ENCODE peak calls at places on chromosomes 12 and 14, in seven cellular contexts. Q is HCT116, I is GM23338, V is HL-60, A is K562, P is SK-N-SH, Z is GM12878. S is an unnamed sample. For H3K27me3, the result is how much of the 10 kb centered on the place peaks cover.

GRCh38 chr14:90534091-90534837 is 137.4 kb downstream of the CALM1 start:
- DNase-seq in A (peak), Z (no peak), Q (no peak), I (no peak), P (no peak), V (no peak), S (no peak)

GRCh38 chr12:111767362-111768158 is 827 bp downstream of the ALDH2 start:
- DNase-seq in Z (no peak), A (no peak), Q (peak), V (no peak), I (peak), P (peak), S (no peak)

GRCh38 chr12:26936559-26937442 is 980 bp downstream of the INTS13 start:
- DNase-seq in Z (no peak), I (no peak), P (no peak), V (no peak), A (peak), Q (no peak), S (no peak)

GRCh38 chr12:32440120-32440865 is 40.9 kb downstream of the FGD4 start:
- DNase-seq in I (no peak), P (no peak), Z (no peak), A (no peak), V (no peak), Q (no peak), S (no peak)

GRCh38 chr12:14982562-14982961 is 9.7 kb downstream of the PDE6H start:
- DNase-seq in P (no peak), I (no peak), Q (no peak), V (peak), A (no peak), Z (no peak), S (no peak)

GRCh38 chr12:11877869-11878780 is 192.6 kb upstream of the BCL2L14 start:
- DNase-seq in Z (no peak), V (no peak), A (no peak), P (peak), Q (no peak), I (peak), S (no peak)

GRCh38 chr12:95943231-95943842 is at the start of gene AMDHD1:
- DNase-seq in I (peak), V (peak), Z (no peak), P (peak), Q (peak), A (no peak), S (no peak)

GRCh38 chr12:31682136-31682962 is 22.9 kb downstream of the ETFBKMT start:
- DNase-seq in V (peak), Q (peak), P (peak), Z (peak), I (peak), A (peak), S (peak)

GRCh38 chr12:25556136-25556535 is 3.1 kb upstream of the LMNTD1 start:
- DNase-seq in I (no peak), V (no peak), P (no peak), A (no peak), Z (no peak), Q (no peak), S (no peak)

GRCh38 chr12:111443086-111443485 is 37.4 kb downstream of the SH2B3 start:
- DNase-seq in V (no peak), A (no peak), P (no peak), Q (no peak), I (no peak), Z (no peak), S (no peak)

GRCh38 chr14:89957791-89958190 is 2.1 kb downstream of the TDP1 start:
- DNase-seq in P (no peak), I (no peak), Q (no peak), A (no peak), V (no peak), Z (no peak), S (no peak)

GRCh38 chr12:4256043-4256826 is 17.3 kb upstream of the CCND2 start:
- DNase-seq in Q (no peak), A (no peak), P (no peak), I (no peak), Z (no peak), V (no peak), S (no peak)

GRCh38 chr12:25045869-25046268 is 97.0 kb upstream of the BCAT1 start:
- DNase-seq in I (no peak), A (no peak), Z (no peak), V (no peak), P (no peak), Q (no peak), S (no peak)

GRCh38 chr14:50452979-50453705 is 56.5 kb upstream of the CDKL1 start:
- DNase-seq in I (no peak), A (no peak), P (no peak), V (no peak), Z (no peak), Q (no peak), S (no peak)

GRCh38 chr12:59911516-59911915 is 315.7 kb downstream of the SLC16A7 start:
- DNase-seq in V (no peak), I (no peak), Z (no peak), P (no peak), Q (no peak), A (no peak), S (no peak)

GRCh38 chr12:2959194-2959507 is at the start of gene TEAD4:
- DNase-seq in P (peak), I (peak), V (no peak), Z (no peak), Q (peak), A (peak), S (no peak)

GRCh38 chr14:23080474-23080873 is 14.5 kb downstream of the ACIN1 start:
- DNase-seq in Z (no peak), P (no peak), A (no peak), Q (no peak), I (no peak), V (no peak), S (no peak)

GRCh38 chr12:46459881-46460545 is 87.4 kb upstream of the SLC38A2 start:
- DNase-seq in V (peak), A (no peak), Q (no peak), P (no peak), Z (no peak), I (no peak), S (no peak)

DNA sequence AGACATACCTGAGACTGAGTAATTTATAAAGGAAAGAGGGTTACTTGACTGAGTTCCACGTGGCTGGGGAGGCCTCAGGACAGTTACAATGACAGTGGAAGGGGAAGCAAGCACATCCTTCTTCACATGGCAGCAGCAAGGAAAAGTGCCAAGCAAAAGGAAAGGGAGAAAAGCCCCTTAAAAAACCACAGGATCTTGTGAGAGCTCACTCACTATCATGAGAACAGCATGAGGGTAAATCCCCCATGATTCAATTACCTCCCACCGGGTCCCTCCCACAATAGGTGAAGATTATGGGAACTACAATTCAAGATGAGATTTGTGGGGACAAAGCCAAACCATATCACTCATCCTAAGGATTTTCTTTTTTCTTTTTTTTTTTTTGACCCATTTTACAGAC is 177.8 kb upstream of the EEA1 start:
- DNase-seq in Q (no peak), P (no peak), A (no peak), I (no peak), Z (no peak), V (no peak), S (no peak)
- TF ChIP-seq REST in Q (no peak), P (no peak), A (no peak), I (no peak), Z (no peak), V (no peak), S (no peak)

DNA sequence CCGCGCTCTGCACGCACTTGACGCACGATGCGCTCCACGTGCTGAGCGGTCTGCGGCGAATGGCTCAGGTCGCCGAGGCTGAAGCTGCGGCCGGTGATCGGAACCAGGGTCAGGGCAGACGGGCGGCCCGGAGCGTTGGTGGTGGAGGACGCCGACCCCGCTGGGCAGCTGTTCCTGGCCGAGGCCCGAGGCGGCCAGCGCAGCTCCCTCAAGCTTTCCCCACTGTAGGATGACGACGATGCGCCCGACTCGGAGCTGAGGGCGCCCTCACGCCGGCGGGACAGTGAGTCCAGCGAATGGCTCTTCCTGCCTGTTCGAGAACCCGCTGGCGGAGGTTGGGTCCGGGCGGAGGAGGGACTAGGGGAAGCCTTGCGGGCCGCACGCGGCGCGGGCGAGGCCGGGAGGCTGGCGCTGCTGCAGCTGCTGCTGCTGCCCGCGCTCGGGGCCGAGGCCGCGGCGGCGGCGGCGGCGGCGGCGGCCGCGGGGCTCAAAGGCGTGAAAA is 2.0 kb downstream of the CCDC177 start:
- DNase-seq in A (no peak), Z (no peak), Q (no peak), I (peak), P (no peak), V (no peak), S (no peak)
- H3K27me3 ChIP-seq in A (under half), Z (under half), Q (under half), I (half or more), P (under half), V (under half), S (under half)

DNA sequence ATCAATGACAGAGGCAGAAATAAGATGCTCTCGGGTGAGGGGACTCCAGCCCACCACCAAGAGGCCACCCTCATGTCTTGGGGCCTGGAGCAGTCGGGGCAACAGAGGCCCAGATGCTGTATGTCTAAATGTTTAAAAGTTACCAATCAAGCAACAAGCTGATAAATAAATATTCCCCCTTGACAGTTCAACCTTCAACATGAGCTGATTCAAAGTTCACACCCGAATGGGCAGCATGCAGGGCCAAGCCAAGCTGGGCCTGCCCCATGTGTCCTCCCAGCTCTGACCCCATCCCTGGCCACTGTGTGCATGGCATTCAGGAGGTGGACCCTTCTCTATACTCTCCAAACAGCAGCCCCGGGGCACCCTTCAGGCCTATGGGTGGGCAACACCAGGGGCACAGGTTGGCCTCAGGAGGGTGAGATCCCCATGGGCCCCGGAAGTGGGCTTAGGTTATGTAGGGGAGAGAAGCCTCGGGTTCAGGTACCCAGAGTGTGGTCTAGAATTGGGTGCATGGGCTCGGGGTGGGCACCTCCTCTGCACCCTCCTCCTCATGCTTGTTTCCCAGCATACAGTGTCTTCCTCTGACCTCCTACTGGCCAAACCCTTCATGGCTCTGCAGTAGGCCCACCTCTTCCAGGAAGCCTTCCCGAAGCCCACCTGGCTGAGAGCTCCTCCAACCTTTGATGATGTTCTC is 31.6 kb upstream of the BCL7A start:
- DNase-seq in Q (no peak), A (no peak), P (no peak), V (no peak), I (no peak), Z (no peak), S (no peak)
- TF ChIP-seq REST in Q (no peak), A (no peak), P (no peak), V (no peak), I (no peak), Z (no peak), S (no peak)

GRCh38 chr12:54191550-54192022 is 2.8 kb upstream of the SMUG1 start:
- DNase-seq in Q (peak), V (peak), Z (no peak), P (peak), I (peak), A (peak), S (peak)

GRCh38 chr12:54195736-54196347 is 7.1 kb upstream of the SMUG1 start:
- DNase-seq in P (peak), A (peak), V (peak), Q (no peak), Z (no peak), I (no peak), S (no peak)

GRCh38 chr12:54191126-54191525 is 2.3 kb upstream of the SMUG1 start:
- DNase-seq in A (no peak), I (no peak), Q (no peak), P (no peak), Z (no peak), V (no peak), S (no peak)

GRCh38 chr12:54195080-54195479 is 6.3 kb upstream of the SMUG1 start:
- DNase-seq in P (no peak), I (no peak), V (no peak), Z (no peak), Q (no peak), A (no peak), S (no peak)

DNA sequence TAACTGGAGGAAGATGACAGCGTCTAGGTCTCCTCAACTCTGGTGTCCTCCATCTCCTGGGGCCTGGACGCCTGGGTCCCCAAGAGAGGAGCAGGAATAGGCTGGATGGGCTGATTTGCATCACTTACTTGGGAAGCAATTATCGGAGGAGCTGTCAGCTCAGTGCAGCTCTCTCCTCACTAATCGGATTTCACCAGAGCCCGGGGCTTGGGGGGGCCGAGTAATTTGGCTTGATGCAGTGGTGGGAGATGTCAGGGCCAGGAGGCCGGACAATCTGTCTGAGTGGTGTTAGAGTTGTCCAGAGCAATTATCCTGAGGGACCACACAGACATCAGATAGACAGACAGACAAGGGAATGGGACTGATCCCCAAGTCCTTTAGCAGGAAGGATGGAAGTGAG is 4.7 kb upstream of the SMUG1 start:
- DNase-seq in P (peak), Q (no peak), Z (no peak), I (no peak), V (no peak), A (no peak), S (no peak)
- H3K27me3 ChIP-seq in P (under half), Q (under half), Z (under half), I (half or more), V (under half), A (under half), S (under half)

GRCh38 chr12:6647083-6647604 is at the start of gene ACRBP:
- DNase-seq in Q (no peak), A (no peak), V (peak), Z (no peak), I (peak), P (no peak), S (no peak)

GRCh38 chr12:6646276-6647082 is 753 bp downstream of the ACRBP start:
- DNase-seq in Q (no peak), Z (no peak), A (no peak), P (peak), I (peak), V (no peak), S (no peak)

GRCh38 chr12:6644257-6644596 is 3.0 kb downstream of the ACRBP start:
- DNase-seq in A (no peak), V (peak), Z (no peak), I (no peak), Q (no peak), P (peak), S (no peak)

GRCh38 chr12:6643569-6644256 is 3.5 kb downstream of the ACRBP start:
- DNase-seq in Q (no peak), A (no peak), V (peak), I (no peak), Z (no peak), P (peak), S (no peak)

GRCh38 chr12:6644903-6645302 is 2.3 kb downstream of the ACRBP start:
- DNase-seq in A (no peak), I (peak), Z (no peak), V (no peak), Q (no peak), P (peak), S (no peak)
- TF ChIP-seq REST in A (no peak), I (no peak), Z (no peak), V (no peak), Q (no peak), P (no peak), S (no peak)

S was measured in Panc1.